ENCODE peak calls at places on chromosomes 5 and 9, in five cellular contexts. B, Q, F, L and A are unnamed samples.
A peak's percentile ranks its signal among the peaks of the same experiment; 100 is the strongest.

GRCh38 chr9:131969469-131969989 is 110.1 kb downstream of the MED27 start:
- DNase-seq in B (no peak), Q (no peak), F (no peak), L (no peak), A (no peak)

GRCh38 chr5:53035868-53036381 is 46.8 kb downstream of the ITGA2 start:
- DNase-seq in B (no peak), Q (no peak), F (no peak), L (peak; percentile 19), A (peak; percentile 57)

GRCh38 chr5:107592515-107592914 is 78.2 kb downstream of the EFNA5 start:
- DNase-seq in B (no peak), Q (no peak), F (no peak), L (no peak), A (no peak)

GRCh38 chr5:100762163-100762562 is 140.9 kb downstream of the ST8SIA4 start:
- DNase-seq in B (no peak), Q (no peak), F (no peak), L (no peak), A (peak; percentile 72)

GRCh38 chr9:33198163-33198562 is 31.0 kb upstream of the B4GALT1 start:
- DNase-seq in B (peak; percentile 44), Q (no peak), F (no peak), L (no peak), A (no peak)

GRCh38 chr9:135797507-135798302 is 95.7 kb downstream of the KCNT1 start:
- DNase-seq in B (no peak), Q (peak; percentile 3), F (no peak), L (peak; percentile 97), A (peak; percentile 51)

GRCh38 chr5:126031989-126032716 is 391.1 kb upstream of the GRAMD2B start:
- DNase-seq in B (no peak), Q (no peak), F (no peak), L (no peak), A (peak; percentile 86)

GRCh38 chr5:136200761-136201160 is 7.8 kb upstream of the SMIM32 start:
- DNase-seq in B (peak; percentile 7), Q (no peak), F (no peak), L (peak; percentile 2), A (no peak)

GRCh38 chr5:179387151-179388110 is 42.2 kb upstream of the ADAMTS2 start:
- DNase-seq in B (no peak), Q (no peak), F (no peak), L (peak; percentile 26), A (no peak)

GRCh38 chr5:137461636-137462596 is 37.2 kb downstream of the SPOCK1 start:
- DNase-seq in B (no peak), Q (no peak), F (no peak), L (peak; percentile 29), A (no peak)

GRCh38 chr5:10676946-10677345 is 84.1 kb downstream of the DAP start:
- DNase-seq in B (no peak), Q (no peak), F (no peak), L (no peak), A (no peak)

GRCh38 chr5:111512026-111512405 is 319 bp downstream of the STARD4 start:
- DNase-seq in B (no peak), Q (no peak), F (no peak), L (peak; percentile 70), A (peak; percentile 56)

GRCh38 chr5:147084702-147085101 is 150.1 kb upstream of the STK32A start:
- DNase-seq in B (no peak), Q (no peak), F (no peak), L (no peak), A (no peak)

GRCh38 chr5:132451387-132451786 is 39.2 kb downstream of the IRF1 start:
- DNase-seq in B (no peak), Q (no peak), F (no peak), L (no peak), A (no peak)

GRCh38 chr5:532521-533242 is 8.4 kb upstream of the SLC9A3 start:
- DNase-seq in B (no peak), Q (no peak), F (no peak), L (no peak), A (no peak)

GRCh38 chr5:128782446-128782845 is 182.8 kb upstream of the SLC27A6 start:
- DNase-seq in B (peak; percentile 79), Q (peak; percentile 48), F (no peak), L (no peak), A (peak; percentile 93)

GRCh38 chr5:95921501-95921900 is 40.1 kb downstream of the ELL2 start:
- DNase-seq in B (no peak), Q (no peak), F (no peak), L (no peak), A (no peak)

GRCh38 chr9:113675475-113675941 is 200.6 kb upstream of the ZNF618 start:
- DNase-seq in B (peak; percentile 31), Q (peak; percentile 76), F (no peak), L (no peak), A (peak; percentile 91)

GRCh38 chr5:65646938-65647337 is 22.1 kb downstream of the SHLD3 start:
- DNase-seq in B (no peak), Q (no peak), F (no peak), L (no peak), A (no peak)

GRCh38 chr5:60578295-60578694 is 121.7 kb downstream of the DEPDC1B start:
- DNase-seq in B (no peak), Q (no peak), F (no peak), L (no peak), A (no peak)

GRCh38 chr5:31047621-31048020 is 145.9 kb upstream of the CDH6 start:
- DNase-seq in B (no peak), Q (no peak), F (no peak), L (no peak), A (peak; percentile 29)

GRCh38 chr5:89428624-89429023 is 545.6 kb upstream of the MEF2C start:
- DNase-seq in B (no peak), Q (no peak), F (no peak), L (no peak), A (no peak)